ENCODE peak calls at places on chromosome 7, in five cellular contexts. H is stimulated activated CD8-positive, alpha-beta memory T cell treated with anti-CD3 and anti-CD28 coated beads, Interleukin-4, amount 100 ng/mL, for 4 hours; V is pancreas; S is left colon; I is fibroblast of pulmonary artery. C is an unnamed sample.

GRCh38 chr7:75575488-75576112 is 83.5 kb downstream of the SPDYE5 start:
- DNase-seq in H (no peak), V (no peak), I (no peak), S (no peak), C (no peak)

GRCh38 chr7:70060298-70061068 is 462.2 kb downstream of the AUTS2 start:
- DNase-seq in I (no peak), H (no peak), S (no peak), V (no peak), C (no peak)

GRCh38 chr7:102321351-102322201 is 34.7 kb downstream of the SPDYE6 start:
- DNase-seq in S (no peak), I (peak; percentile 12), V (no peak), H (no peak), C (no peak)

GRCh38 chr7:85160223-85160622 is 26.6 kb downstream of the SEMA3D start:
- DNase-seq in H (no peak), V (no peak), S (no peak), I (no peak), C (no peak)

GRCh38 chr7:29424295-29424983 is 139.2 kb upstream of the PRR15 start:
- DNase-seq in H (no peak), S (no peak), I (no peak), V (no peak), C (no peak)

GRCh38 chr7:30330134-30331111 is 46.0 kb downstream of the ZNRF2 start:
- DNase-seq in H (no peak), I (no peak), S (no peak), V (no peak), C (peak; percentile 17)

GRCh38 chr7:121084748-121085336 is 96.3 kb downstream of the CPED1 start:
- DNase-seq in S (no peak), H (no peak), I (peak; percentile 96), V (no peak), C (no peak)

GRCh38 chr7:80136276-80137045 is 1.8 kb downstream of the GNAI1 start:
- DNase-seq in S (no peak), H (no peak), I (peak; percentile 34), V (no peak), C (no peak)

GRCh38 chr7:131105803-131106680 is 221.6 kb upstream of the MKLN1 start:
- DNase-seq in V (peak; percentile 82), S (peak; percentile 80), I (peak; percentile 86), H (peak; percentile 82), C (peak; percentile 79)

GRCh38 chr7:143892527-143893300 is 9.3 kb downstream of the TCAF1 start:
- DNase-seq in V (no peak), I (peak; percentile 43), S (no peak), H (no peak), C (peak; percentile 17)

GRCh38 chr7:77575187-77575586 is 38.1 kb downstream of the PTPN12 start:
- DNase-seq in I (no peak), H (no peak), V (no peak), S (no peak), C (no peak)